ENCODE peak calls at places on chromosomes 3 and 15, in nine cellular contexts. X is HCEC 1CT; A is heart left ventricle; C is AG04449; N is CD4-positive, CD25-positive, alpha-beta regulatory T cell; D is stimulated activated CD4-positive, alpha-beta T cell treated with anti-CD3 and anti-CD28 coated beads, Interleukin-2, amount 100 ng/mL, for 24 hours; K is mammary epithelial cell; O is AML-193; J is NCI-H1092. P is an unnamed sample.

GRCh38 chr3:134211797-134212196 is 38.9 kb downstream of the RYK start:
- DNase-seq in X (peak; percentile 56), A (no peak), C (no peak), N (no peak), D (no peak), K (peak; percentile 55), O (peak; percentile 61), J (peak; percentile 4), P (no peak)

GRCh38 chr3:152909180-152909883 is 74.4 kb downstream of the P2RY1 start:
- DNase-seq in X (no peak), A (no peak), C (no peak), N (no peak), D (no peak), K (no peak), O (no peak), J (no peak), P (no peak)

GRCh38 chr15:58749532-58750337 is at the start of gene ADAM10:
- DNase-seq in X (peak; percentile 99), A (peak; percentile 100), C (peak; percentile 84), N (peak; percentile 92), D (peak; percentile 99), K (peak; percentile 100), O (peak; percentile 98), J (peak; percentile 95), P (peak; percentile 88)

GRCh38 chr3:172981407-172981983 is 159.5 kb downstream of the SPATA16 start:
- DNase-seq in X (no peak), A (no peak), C (no peak), N (no peak), D (no peak), K (no peak), O (no peak), J (no peak), P (no peak)

GRCh38 chr3:36945326-36945980 is 599 bp upstream of the TRANK1 start:
- DNase-seq in X (no peak), A (no peak), C (no peak), N (no peak), D (no peak), K (no peak), O (no peak), J (no peak), P (no peak)

GRCh38 chr15:42059661-42060476 is 34.5 kb downstream of the PLA2G4D start:
- DNase-seq in X (peak; percentile 14), A (no peak), C (no peak), N (peak; percentile 62), D (peak; percentile 82), K (no peak), O (peak; percentile 35), J (peak; percentile 11), P (no peak)

GRCh38 chr15:74172751-74173544 is 562 bp upstream of the ISLR start:
- DNase-seq in X (no peak), A (peak; percentile 87), C (no peak), N (no peak), D (no peak), K (no peak), O (no peak), J (no peak), P (no peak)

GRCh38 chr3:194281766-194282165 is 69.4 kb downstream of the CPN2 start:
- DNase-seq in X (no peak), A (no peak), C (no peak), N (no peak), D (no peak), K (no peak), O (no peak), J (no peak), P (no peak)

GRCh38 chr15:41877631-41878354 is 16.1 kb downstream of the SPTBN5 start:
- DNase-seq in X (no peak), A (no peak), C (no peak), N (no peak), D (no peak), K (no peak), O (no peak), J (peak; percentile 39), P (no peak)

GRCh38 chr15:51076898-51077564 is 17.7 kb downstream of the TNFAIP8L3 start:
- DNase-seq in X (no peak), A (peak; percentile 85), C (no peak), N (no peak), D (no peak), K (no peak), O (no peak), J (no peak), P (no peak)

GRCh38 chr15:64443747-64444621 is 16.4 kb upstream of the ZNF609 start:
- DNase-seq in X (peak; percentile 85), A (no peak), C (peak; percentile 59), N (no peak), D (no peak), K (peak; percentile 87), O (peak; percentile 32), J (no peak), P (no peak)

GRCh38 chr3:113933746-113934145 is 14.1 kb upstream of the ZDHHC23 start:
- DNase-seq in X (no peak), A (no peak), C (no peak), N (no peak), D (no peak), K (no peak), O (no peak), J (no peak), P (no peak)

GRCh38 chr3:171704814-171705213 is 105.5 kb downstream of the PLD1 start:
- DNase-seq in X (no peak), A (no peak), C (no peak), N (no peak), D (no peak), K (no peak), O (no peak), J (no peak), P (no peak)

GRCh38 chr3:136142592-136142991 is 53.5 kb downstream of the MSL2 start:
- DNase-seq in X (peak; percentile 90), A (no peak), C (peak; percentile 73), N (no peak), D (no peak), K (peak; percentile 87), O (no peak), J (no peak), P (peak; percentile 49)

GRCh38 chr3:108437439-108437838 is 73.0 kb downstream of the MYH15 start:
- DNase-seq in X (no peak), A (no peak), C (no peak), N (no peak), D (no peak), K (no peak), O (no peak), J (peak; percentile 28), P (no peak)

GRCh38 chr15:66165856-66166255 is 87.7 kb downstream of the MEGF11 start:
- DNase-seq in X (no peak), A (peak; percentile 37), C (no peak), N (no peak), D (no peak), K (no peak), O (no peak), J (no peak), P (no peak)

GRCh38 chr15:51561271-51561670 is 61.3 kb downstream of the DMXL2 start:
- DNase-seq in X (no peak), A (no peak), C (no peak), N (no peak), D (no peak), K (no peak), O (no peak), J (no peak), P (no peak)

GRCh38 chr15:62363913-62364312 is 198.8 kb upstream of the C2CD4B start:
- DNase-seq in X (no peak), A (no peak), C (no peak), N (no peak), D (no peak), K (no peak), O (no peak), J (no peak), P (no peak)

GRCh38 chr3:120673116-120673515 is 8.9 kb downstream of the HGD start:
- DNase-seq in X (no peak), A (no peak), C (no peak), N (no peak), D (no peak), K (no peak), O (no peak), J (no peak), P (no peak)

GRCh38 chr15:57463360-57463759 is 87.1 kb downstream of the CGNL1 start:
- DNase-seq in X (no peak), A (no peak), C (no peak), N (no peak), D (no peak), K (no peak), O (no peak), J (no peak), P (no peak)

GRCh38 chr3:177724020-177724638 is 526.8 kb upstream of the TBL1XR1 start:
- DNase-seq in X (peak; percentile 12), A (peak; percentile 72), C (no peak), N (no peak), D (no peak), K (no peak), O (peak; percentile 98), J (peak; percentile 69), P (no peak)

GRCh38 chr3:126886217-126886616 is 96.7 kb upstream of the PLXNA1 start:
- DNase-seq in X (no peak), A (no peak), C (no peak), N (no peak), D (no peak), K (no peak), O (no peak), J (no peak), P (no peak)

GRCh38 chr3:46488735-46489361 is 8.9 kb upstream of the RTP3 start:
- DNase-seq in X (peak; percentile 81), A (peak; percentile 95), C (no peak), N (peak; percentile 87), D (peak; percentile 95), K (peak; percentile 82), O (peak; percentile 89), J (peak; percentile 80), P (peak; percentile 90)

GRCh38 chr15:49715213-49715612 is 94.4 kb downstream of the DTWD1 start:
- DNase-seq in X (no peak), A (no peak), C (no peak), N (no peak), D (no peak), K (no peak), O (peak; percentile 26), J (no peak), P (no peak)

GRCh38 chr3:52090131-52090548 is 33.8 kb upstream of the DUSP7 start:
- DNase-seq in X (peak; percentile 83), A (peak; percentile 60), C (peak; percentile 83), N (no peak), D (no peak), K (peak; percentile 54), O (no peak), J (no peak), P (peak; percentile 61)

GRCh38 chr15:91548588-91548987 is 304.9 kb upstream of the SLCO3A1 start:
- DNase-seq in X (no peak), A (no peak), C (no peak), N (no peak), D (no peak), K (no peak), O (no peak), J (no peak), P (no peak)

GRCh38 chr15:37095197-37095992 is 5.0 kb downstream of the MEIS2 start:
- DNase-seq in X (peak; percentile 43), A (no peak), C (no peak), N (no peak), D (no peak), K (no peak), O (no peak), J (no peak), P (peak; percentile 12)

GRCh38 chr3:113231827-113232253 is 20.5 kb downstream of the BOC start:
- DNase-seq in X (peak; percentile 59), A (no peak), C (peak; percentile 47), N (no peak), D (no peak), K (peak; percentile 89), O (no peak), J (peak; percentile 61), P (peak; percentile 75)

P was measured in H54.